ENCODE peak calls at places on chromosomes 11 and 22, in eight cellular contexts. Y, C, B, M, S, A, R and V are unnamed samples.

GRCh38 chr11:2271077-2271326 is 614 bp upstream of the ASCL2 start:
- DNase-seq in Y (no peak), C (no peak), B (no peak), M (peak), S (no peak), A (peak), R (peak), V (no peak)

GRCh38 chr11:69350040-69350439 is 56.1 kb downstream of the MYEOV start:
- DNase-seq in Y (no peak), C (no peak), B (no peak), M (no peak), S (no peak), A (no peak), R (no peak), V (no peak)

GRCh38 chr22:17968126-17968525 is 56.2 kb downstream of the MICAL3 start:
- DNase-seq in Y (no peak), C (no peak), B (no peak), M (no peak), S (no peak), A (no peak), R (no peak), V (no peak)

GRCh38 chr22:23183107-23183698 is 2.9 kb downstream of the BCR start:
- DNase-seq in Y (peak), C (no peak), B (peak), M (no peak), S (peak), A (peak), R (peak), V (no peak)

GRCh38 chr11:65417702-65418430 is 4.7 kb upstream of the NEAT1 start:
- DNase-seq in Y (peak), C (peak), B (peak), M (peak), S (no peak), A (peak), R (no peak), V (no peak)

GRCh38 chr11:48054994-48055291 is 74.6 kb downstream of the PTPRJ start:
- DNase-seq in Y (no peak), C (no peak), B (no peak), M (no peak), S (no peak), A (no peak), R (no peak), V (no peak)

GRCh38 chr22:44337658-44338004 is 24.9 kb upstream of the SHISAL1 start:
- DNase-seq in Y (peak), C (no peak), B (peak), M (no peak), S (no peak), A (no peak), R (no peak), V (no peak)

GRCh38 chr11:125951731-125952130 is 5.9 kb downstream of the VSIG10L2 start:
- DNase-seq in Y (no peak), C (no peak), B (no peak), M (no peak), S (no peak), A (no peak), R (no peak), V (no peak)

GRCh38 chr11:112227471-112227870 is 1.2 kb downstream of the PTS start:
- DNase-seq in Y (no peak), C (peak), B (no peak), M (no peak), S (no peak), A (no peak), R (no peak), V (no peak)